ENCODE peak calls at places on chromosomes 16 and 17, in four cellular contexts. One of them, this sample, is unnamed.

GRCh38 chr17:56432443-56432842 is 161.1 kb upstream of the NOG start:
- DNase-seq in effector memory CD4-positive, alpha-beta T cell: no peak
- DNase-seq in body of pancreas: no peak
- DNase-seq in lower lobe of right lung: no peak
- DNase-seq in this sample: no peak

GRCh38 chr17:45224671-45225050 is 3.0 kb downstream of the FMNL1 start:
- DNase-seq in body of pancreas: no peak
- DNase-seq in lower lobe of right lung: no peak
- DNase-seq in effector memory CD4-positive, alpha-beta T cell: no peak
- DNase-seq in this sample: no peak

GRCh38 chr17:45006927-45007461 is 38.9 kb upstream of the C1QL1 start:
- DNase-seq in effector memory CD4-positive, alpha-beta T cell: no peak
- DNase-seq in lower lobe of right lung: no peak
- DNase-seq in body of pancreas: no peak
- DNase-seq in this sample: no peak

GRCh38 chr17:410674-411401 is 58.2 kb upstream of the RPH3AL start:
- DNase-seq in effector memory CD4-positive, alpha-beta T cell: peak
- DNase-seq in body of pancreas: peak
- DNase-seq in lower lobe of right lung: no peak
- DNase-seq in this sample: no peak

GRCh38 chr17:39699818-39700147 is at the start of gene ERBB2:
- DNase-seq in lower lobe of right lung: peak
- DNase-seq in body of pancreas: peak
- DNase-seq in effector memory CD4-positive, alpha-beta T cell: no peak
- DNase-seq in this sample: no peak

GRCh38 chr17:29590261-29590978 is 972 bp upstream of the GIT1 start:
- DNase-seq in effector memory CD4-positive, alpha-beta T cell: no peak
- DNase-seq in body of pancreas: no peak
- DNase-seq in lower lobe of right lung: peak
- DNase-seq in this sample: no peak

GRCh38 chr17:62178579-62178978 is 113.5 kb upstream of the MED13 start:
- DNase-seq in body of pancreas: no peak
- DNase-seq in effector memory CD4-positive, alpha-beta T cell: no peak
- DNase-seq in lower lobe of right lung: no peak
- DNase-seq in this sample: no peak

GRCh38 chr16:8849411-8850011 is 19.3 kb downstream of the CARHSP1 start:
- DNase-seq in body of pancreas: no peak
- DNase-seq in lower lobe of right lung: no peak
- DNase-seq in effector memory CD4-positive, alpha-beta T cell: no peak
- DNase-seq in this sample: no peak

GRCh38 chr16:79168321-79168720 is 432.2 kb downstream of the MAF start:
- DNase-seq in effector memory CD4-positive, alpha-beta T cell: no peak
- DNase-seq in lower lobe of right lung: no peak
- DNase-seq in body of pancreas: no peak
- DNase-seq in this sample: no peak

GRCh38 chr17:79006794-79007503 is 2.6 kb downstream of the CANT1 start:
- DNase-seq in body of pancreas: no peak
- DNase-seq in lower lobe of right lung: no peak
- DNase-seq in effector memory CD4-positive, alpha-beta T cell: no peak
- DNase-seq in this sample: no peak

This sample was measured in GM18507.